ENCODE peak calls at places on chromosomes 4 and X, in ten cellular contexts. I is epithelial cell of esophagus, R is fibroblast of mammary gland, D is OCI-LY7, N is osteocyte, U is H9, F is foreskin keratinocyte, T is AG09309, Q is mammary epithelial cell, S is omental fat pad. X is an unnamed sample.
A peak's percentile ranks its signal among the peaks of the same experiment; 100 is the strongest.

GRCh38 chrX:11540532-11541377 is 125.0 kb downstream of the ARHGAP6 start:
- DNase-seq in I (no peak), R (no peak), D (no peak), N (no peak), U (no peak), F (no peak), T (no peak), Q (no peak), S (no peak), X (no peak)

GRCh38 chrX:357693-358471 is 28.8 kb downstream of the PPP2R3B start:
- DNase-seq in I (peak; percentile 19), R (peak; percentile 55), D (no peak), N (no peak), U (no peak), F (no peak), T (no peak), Q (no peak), S (no peak), X (no peak)

GRCh38 chr4:4992833-4993232 is 26.4 kb downstream of the CYTL1 start:
- DNase-seq in I (no peak), R (no peak), D (no peak), N (no peak), U (no peak), F (no peak), T (no peak), Q (no peak), S (no peak), X (no peak)

GRCh38 chr4:5399790-5400421 is 308.5 kb downstream of the EVC2 start:
- DNase-seq in I (peak; percentile 32), R (peak; percentile 6), D (peak; percentile 23), N (no peak), U (peak; percentile 55), F (no peak), T (no peak), Q (no peak), S (no peak), X (peak; percentile 35)

GRCh38 chr4:141759796-141760425 is 123.5 kb downstream of the IL15 start:
- DNase-seq in I (peak; percentile 28), R (peak; percentile 52), D (no peak), N (no peak), U (no peak), F (peak; percentile 34), T (no peak), Q (peak; percentile 20), S (no peak), X (no peak)

GRCh38 chr4:88743696-88744095 is 46.1 kb upstream of the NAP1L5 start:
- DNase-seq in I (no peak), R (peak; percentile 41), D (no peak), N (no peak), U (no peak), F (peak; percentile 56), T (peak; percentile 32), Q (no peak), S (no peak), X (no peak)

GRCh38 chr4:8255698-8256441 is 13.7 kb upstream of the HTRA3 start:
- DNase-seq in I (peak; percentile 39), R (peak; percentile 31), D (no peak), N (no peak), U (no peak), F (no peak), T (no peak), Q (no peak), S (no peak), X (no peak)

GRCh38 chrX:31168596-31168995 is 96.8 kb upstream of the FTHL17 start:
- DNase-seq in I (no peak), R (no peak), D (peak; percentile 57), N (no peak), U (no peak), F (no peak), T (no peak), Q (no peak), S (no peak), X (no peak)

GRCh38 chr4:140125374-140125773 is 28.6 kb downstream of the MAML3 start:
- DNase-seq in I (peak; percentile 18), R (no peak), D (no peak), N (no peak), U (no peak), F (no peak), T (no peak), Q (no peak), S (no peak), X (no peak)

GRCh38 chrX:39409246-39409917 is 608.1 kb downstream of the MID1IP1 start:
- DNase-seq in I (peak; percentile 35), R (peak; percentile 2), D (no peak), N (no peak), U (no peak), F (peak; percentile 15), T (no peak), Q (peak; percentile 3), S (no peak), X (no peak)

GRCh38 chr4:27048350-27049100 is 187.9 kb downstream of the STIM2 start:
- DNase-seq in I (peak; percentile 28), R (peak; percentile 41), D (peak; percentile 56), N (peak; percentile 5), U (no peak), F (no peak), T (no peak), Q (peak; percentile 6), S (no peak), X (peak; percentile 37)

GRCh38 chr4:83113429-83113786 is 1.1 kb downstream of the PLAC8 start:
- DNase-seq in I (no peak), R (no peak), D (no peak), N (no peak), U (no peak), F (no peak), T (no peak), Q (peak; percentile 14), S (no peak), X (no peak)

GRCh38 chr4:2713337-2713736 is 42.8 kb downstream of the TNIP2 start:
- DNase-seq in I (no peak), R (no peak), D (no peak), N (no peak), U (no peak), F (no peak), T (no peak), Q (no peak), S (no peak), X (no peak)

GRCh38 chr4:2714918-2715317 is 41.2 kb downstream of the TNIP2 start:
- DNase-seq in I (no peak), R (no peak), D (no peak), N (no peak), U (no peak), F (no peak), T (no peak), Q (no peak), S (no peak), X (no peak)

GRCh38 chr4:2715426-2715825 is 40.7 kb downstream of the TNIP2 start:
- DNase-seq in I (no peak), R (no peak), D (no peak), N (no peak), U (no peak), F (no peak), T (no peak), Q (no peak), S (no peak), X (no peak)

GRCh38 chr4:2712261-2712842 is 43.8 kb downstream of the TNIP2 start:
- DNase-seq in I (no peak), R (peak; percentile 8), D (peak; percentile 44), N (no peak), U (peak; percentile 64), F (no peak), T (no peak), Q (no peak), S (no peak), X (no peak)

DNA sequence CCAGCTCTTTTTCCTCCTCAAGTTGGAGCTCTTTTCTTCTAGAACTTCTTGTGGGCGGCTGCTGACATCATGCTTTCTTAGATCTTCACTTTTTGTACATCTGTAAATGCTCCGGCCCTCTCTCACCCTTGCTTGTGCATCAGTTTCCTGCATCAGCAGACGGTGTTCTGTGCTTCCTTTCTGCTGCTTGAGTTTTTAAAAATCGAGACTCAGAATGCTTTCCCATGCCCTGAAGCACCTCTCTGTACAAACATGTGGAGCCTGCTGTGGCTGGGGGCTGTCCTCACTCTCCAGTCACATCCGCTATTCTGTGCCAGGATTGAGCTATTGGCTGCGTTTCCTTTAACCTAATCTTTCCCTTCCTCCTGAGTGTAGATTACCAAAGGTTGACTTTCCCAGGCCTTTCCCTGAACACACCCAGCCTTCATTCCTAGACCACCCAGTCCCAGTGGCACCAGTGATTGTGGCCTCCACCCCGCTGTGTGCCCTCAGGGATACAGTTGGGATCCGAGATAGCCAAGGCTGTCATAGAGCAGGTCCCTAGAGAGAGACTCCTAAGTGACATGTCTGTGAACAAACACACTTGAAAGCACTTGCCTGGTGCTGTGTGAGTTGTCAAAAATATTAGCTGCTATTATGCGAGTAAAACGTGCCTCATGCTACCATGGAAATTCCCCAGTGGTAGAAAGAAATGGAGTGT is 41.9 kb downstream of the TNIP2 start:
- DNase-seq in I (peak; percentile 10), R (peak; percentile 74), D (no peak), N (no peak), U (no peak), F (peak; percentile 36), T (no peak), Q (no peak), S (no peak), X (no peak)
- TF ChIP-seq CTCF in I (no peak), R (no peak), D (no peak), N (no peak), U (no peak), F (peak; percentile 43), T (no peak), Q (no peak), S (no peak), X (no peak)

DNA sequence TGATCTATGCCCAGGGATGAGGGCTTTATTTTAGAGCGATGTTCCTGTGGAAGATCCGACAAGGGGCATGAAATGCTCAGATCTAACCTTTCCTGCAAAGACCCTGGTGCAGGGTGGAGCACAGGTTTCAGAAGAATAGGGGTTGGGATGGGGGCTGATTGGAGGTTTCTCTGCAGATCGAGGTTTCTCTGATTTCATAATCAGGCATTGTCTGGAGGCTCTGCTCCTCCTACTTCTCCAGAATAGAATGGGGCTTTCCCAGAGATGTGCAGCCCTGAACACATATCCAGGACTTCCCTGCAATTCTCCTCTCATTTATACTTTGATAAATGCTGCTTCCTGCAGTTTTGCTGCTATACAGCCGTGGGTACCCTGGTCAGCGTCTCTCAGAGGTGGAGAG is 397.6 kb upstream of the BOD1L1 start:
- DNase-seq in I (peak; percentile 5), R (no peak), D (no peak), N (no peak), U (no peak), F (no peak), T (no peak), Q (no peak), S (no peak), X (no peak)
- TF ChIP-seq CTCF in I (no peak), R (no peak), D (no peak), N (no peak), U (no peak), F (no peak), T (no peak), Q (no peak), S (no peak), X (no peak)

GRCh38 chr4:2272026-2272827 is 10.3 kb upstream of the MXD4 start:
- DNase-seq in I (no peak), R (no peak), D (no peak), N (no peak), U (no peak), F (no peak), T (no peak), Q (no peak), S (no peak), X (no peak)
- TF ChIP-seq CTCF in I (no peak), R (no peak), D (no peak), N (no peak), U (no peak), F (no peak), T (no peak), Q (no peak), S (no peak), X (no peak)

GRCh38 chr4:73142995-73143547 is 73.6 kb upstream of the COX18 start:
- DNase-seq in I (no peak), R (no peak), D (no peak), N (no peak), U (no peak), F (no peak), T (no peak), Q (no peak), S (no peak), X (no peak)
- TF ChIP-seq CTCF in I (no peak), R (no peak), D (peak; percentile 76), N (peak; percentile 43), U (peak; percentile 56), F (peak; percentile 44), T (peak; percentile 26), Q (peak; percentile 13), S (no peak), X (peak; percentile 25)

X was measured in D721Med.